ENCODE peak calls at places on chromosome 18, in five cellular contexts. One of them, this sample, is unnamed.

GRCh38 chr18:72727038-72727690 is 140.6 kb downstream of the NETO1 start:
- DNase-seq in tibial nerve: no peak
- DNase-seq in body of pancreas: no peak
- DNase-seq in SJSA1: no peak
- DNase-seq in CD4-positive, CD25-positive, alpha-beta regulatory T cell: no peak
- DNase-seq in this sample: no peak

GRCh38 chr18:48886520-48887293 is 64.1 kb downstream of the SMAD7 start:
- DNase-seq in tibial nerve: no peak
- DNase-seq in body of pancreas: no peak
- DNase-seq in SJSA1: no peak
- DNase-seq in CD4-positive, CD25-positive, alpha-beta regulatory T cell: no peak
- DNase-seq in this sample: no peak

GRCh38 chr18:48707636-48708296 is 168.9 kb downstream of the CTIF start:
- DNase-seq in tibial nerve: no peak
- DNase-seq in body of pancreas: no peak
- DNase-seq in SJSA1: no peak
- DNase-seq in CD4-positive, CD25-positive, alpha-beta regulatory T cell: no peak
- DNase-seq in this sample: no peak

GRCh38 chr18:33664528-33664927 is 86.5 kb downstream of the ASXL3 start:
- DNase-seq in tibial nerve: no peak
- DNase-seq in body of pancreas: no peak
- DNase-seq in SJSA1: no peak
- DNase-seq in CD4-positive, CD25-positive, alpha-beta regulatory T cell: no peak
- DNase-seq in this sample: no peak

GRCh38 chr18:63000839-63001238 is 285.5 kb downstream of the PHLPP1 start:
- DNase-seq in tibial nerve: no peak
- DNase-seq in body of pancreas: no peak
- DNase-seq in SJSA1: no peak
- DNase-seq in CD4-positive, CD25-positive, alpha-beta regulatory T cell: no peak
- DNase-seq in this sample: no peak

GRCh38 chr18:44452346-44452745 is 228.3 kb upstream of the SETBP1 start:
- DNase-seq in tibial nerve: no peak
- DNase-seq in body of pancreas: no peak
- DNase-seq in SJSA1: no peak
- DNase-seq in CD4-positive, CD25-positive, alpha-beta regulatory T cell: no peak
- DNase-seq in this sample: no peak

GRCh38 chr18:48100712-48101165 is 170.3 kb upstream of the SMAD2 start:
- DNase-seq in tibial nerve: no peak
- DNase-seq in body of pancreas: no peak
- DNase-seq in SJSA1: no peak
- DNase-seq in CD4-positive, CD25-positive, alpha-beta regulatory T cell: no peak
- DNase-seq in this sample: no peak

GRCh38 chr18:52694804-52695203 is 354.8 kb downstream of the DCC start:
- DNase-seq in tibial nerve: no peak
- DNase-seq in body of pancreas: no peak
- DNase-seq in SJSA1: no peak
- DNase-seq in CD4-positive, CD25-positive, alpha-beta regulatory T cell: no peak
- DNase-seq in this sample: no peak

GRCh38 chr18:5879479-5879882 is 15.8 kb downstream of the TMEM200C start:
- DNase-seq in tibial nerve: no peak
- DNase-seq in body of pancreas: no peak
- DNase-seq in SJSA1: peak; percentile 40
- DNase-seq in CD4-positive, CD25-positive, alpha-beta regulatory T cell: no peak
- DNase-seq in this sample: no peak

GRCh38 chr18:13641551-13642439 is 84.6 kb downstream of the FAM210A start:
- DNase-seq in tibial nerve: no peak
- DNase-seq in body of pancreas: no peak
- DNase-seq in SJSA1: no peak
- DNase-seq in CD4-positive, CD25-positive, alpha-beta regulatory T cell: no peak
- DNase-seq in this sample: no peak

GRCh38 chr18:66344227-66344626 is 259.7 kb downstream of the CDH19 start:
- DNase-seq in tibial nerve: no peak
- DNase-seq in body of pancreas: no peak
- DNase-seq in SJSA1: no peak
- DNase-seq in CD4-positive, CD25-positive, alpha-beta regulatory T cell: no peak
- DNase-seq in this sample: no peak

GRCh38 chr18:45719106-45719505 is 4.9 kb upstream of the SLC14A1 start:
- DNase-seq in tibial nerve: no peak
- DNase-seq in body of pancreas: no peak
- DNase-seq in SJSA1: no peak
- DNase-seq in CD4-positive, CD25-positive, alpha-beta regulatory T cell: no peak
- DNase-seq in this sample: no peak

GRCh38 chr18:67478249-67478648 is 38.3 kb downstream of the DSEL start:
- DNase-seq in tibial nerve: no peak
- DNase-seq in body of pancreas: no peak
- DNase-seq in SJSA1: no peak
- DNase-seq in CD4-positive, CD25-positive, alpha-beta regulatory T cell: no peak
- DNase-seq in this sample: no peak

GRCh38 chr18:79780547-79780946 is 17.2 kb upstream of the KCNG2 start:
- DNase-seq in tibial nerve: no peak
- DNase-seq in body of pancreas: no peak
- DNase-seq in SJSA1: no peak
- DNase-seq in CD4-positive, CD25-positive, alpha-beta regulatory T cell: no peak
- DNase-seq in this sample: no peak

GRCh38 chr18:53131001-53131400 is 791.0 kb downstream of the DCC start:
- DNase-seq in tibial nerve: no peak
- DNase-seq in body of pancreas: no peak
- DNase-seq in SJSA1: no peak
- DNase-seq in CD4-positive, CD25-positive, alpha-beta regulatory T cell: no peak
- DNase-seq in this sample: no peak

GRCh38 chr18:40159141-40160017 is 1795.7 kb upstream of the PIK3C3 start:
- DNase-seq in tibial nerve: no peak
- DNase-seq in body of pancreas: no peak
- DNase-seq in SJSA1: no peak
- DNase-seq in CD4-positive, CD25-positive, alpha-beta regulatory T cell: no peak
- DNase-seq in this sample: no peak

GRCh38 chr18:11862468-11863137 is 11.4 kb downstream of the CHMP1B start:
- DNase-seq in tibial nerve: no peak
- DNase-seq in body of pancreas: no peak
- DNase-seq in SJSA1: no peak
- DNase-seq in CD4-positive, CD25-positive, alpha-beta regulatory T cell: no peak
- DNase-seq in this sample: no peak

GRCh38 chr18:10015941-10016819 is 102.4 kb downstream of the VAPA start:
- DNase-seq in tibial nerve: peak; percentile 30
- DNase-seq in body of pancreas: no peak
- DNase-seq in SJSA1: peak; percentile 72
- DNase-seq in CD4-positive, CD25-positive, alpha-beta regulatory T cell: no peak
- DNase-seq in this sample: no peak

GRCh38 chr18:9952633-9953416 is 39.0 kb downstream of the VAPA start:
- DNase-seq in tibial nerve: no peak
- DNase-seq in body of pancreas: no peak
- DNase-seq in SJSA1: no peak
- DNase-seq in CD4-positive, CD25-positive, alpha-beta regulatory T cell: no peak
- DNase-seq in this sample: no peak

GRCh38 chr18:59777636-59778035 is 80.4 kb upstream of the CCBE1 start:
- DNase-seq in tibial nerve: no peak
- DNase-seq in body of pancreas: no peak
- DNase-seq in SJSA1: no peak
- DNase-seq in CD4-positive, CD25-positive, alpha-beta regulatory T cell: no peak
- DNase-seq in this sample: no peak

GRCh38 chr18:449374-449773 is 51.1 kb downstream of the COLEC12 start:
- DNase-seq in tibial nerve: no peak
- DNase-seq in body of pancreas: peak; percentile 87
- DNase-seq in SJSA1: peak; percentile 49
- DNase-seq in CD4-positive, CD25-positive, alpha-beta regulatory T cell: no peak
- DNase-seq in this sample: no peak

GRCh38 chr18:79572093-79572780 is 107.4 kb upstream of the CTDP1 start:
- DNase-seq in tibial nerve: no peak
- DNase-seq in body of pancreas: peak; percentile 5
- DNase-seq in SJSA1: no peak
- DNase-seq in CD4-positive, CD25-positive, alpha-beta regulatory T cell: no peak
- DNase-seq in this sample: no peak

GRCh38 chr18:25587545-25587944 is 235.6 kb upstream of the ZNF521 start:
- DNase-seq in tibial nerve: no peak
- DNase-seq in body of pancreas: no peak
- DNase-seq in SJSA1: no peak
- DNase-seq in CD4-positive, CD25-positive, alpha-beta regulatory T cell: no peak
- DNase-seq in this sample: no peak

GRCh38 chr18:12990128-12990485 is 1.1 kb upstream of the CEP192 start:
- DNase-seq in tibial nerve: no peak
- DNase-seq in body of pancreas: no peak
- DNase-seq in SJSA1: peak; percentile 6
- DNase-seq in CD4-positive, CD25-positive, alpha-beta regulatory T cell: no peak
- DNase-seq in this sample: no peak

GRCh38 chr18:68221116-68221724 is 493.7 kb downstream of the TMX3 start:
- DNase-seq in tibial nerve: no peak
- DNase-seq in body of pancreas: no peak
- DNase-seq in SJSA1: no peak
- DNase-seq in CD4-positive, CD25-positive, alpha-beta regulatory T cell: no peak
- DNase-seq in this sample: no peak

GRCh38 chr18:67477522-67477921 is 39.0 kb downstream of the DSEL start:
- DNase-seq in tibial nerve: no peak
- DNase-seq in body of pancreas: no peak
- DNase-seq in SJSA1: no peak
- DNase-seq in CD4-positive, CD25-positive, alpha-beta regulatory T cell: no peak
- DNase-seq in this sample: no peak

GRCh38 chr18:23494992-23495391 is 8.3 kb upstream of the RMC1 start:
- DNase-seq in tibial nerve: no peak
- DNase-seq in body of pancreas: no peak
- DNase-seq in SJSA1: no peak
- DNase-seq in CD4-positive, CD25-positive, alpha-beta regulatory T cell: no peak
- DNase-seq in this sample: no peak

GRCh38 chr18:49023281-49023937 is 72.6 kb upstream of the SMAD7 start:
- DNase-seq in tibial nerve: no peak
- DNase-seq in body of pancreas: no peak
- DNase-seq in SJSA1: no peak
- DNase-seq in CD4-positive, CD25-positive, alpha-beta regulatory T cell: no peak
- DNase-seq in this sample: no peak

GRCh38 chr18:26036635-26037034 is 53.8 kb downstream of the SS18 start:
- DNase-seq in tibial nerve: no peak
- DNase-seq in body of pancreas: no peak
- DNase-seq in SJSA1: no peak
- DNase-seq in CD4-positive, CD25-positive, alpha-beta regulatory T cell: no peak
- DNase-seq in this sample: no peak

GRCh38 chr18:79685971-79686370 is 6.4 kb downstream of the CTDP1 start:
- DNase-seq in tibial nerve: no peak
- DNase-seq in body of pancreas: no peak
- DNase-seq in SJSA1: no peak
- DNase-seq in CD4-positive, CD25-positive, alpha-beta regulatory T cell: no peak
- DNase-seq in this sample: no peak

GRCh38 chr18:22550861-22551260 is 133.1 kb upstream of the CTAGE1 start:
- DNase-seq in tibial nerve: no peak
- DNase-seq in body of pancreas: no peak
- DNase-seq in SJSA1: peak; percentile 40
- DNase-seq in CD4-positive, CD25-positive, alpha-beta regulatory T cell: no peak
- DNase-seq in this sample: no peak

GRCh38 chr18:41197967-41198366 is 757.1 kb upstream of the PIK3C3 start:
- DNase-seq in tibial nerve: no peak
- DNase-seq in body of pancreas: no peak
- DNase-seq in SJSA1: no peak
- DNase-seq in CD4-positive, CD25-positive, alpha-beta regulatory T cell: no peak
- DNase-seq in this sample: no peak
- H3K9me3 ChIP-seq in tibial nerve: peaks cover 10% of the 10 kb centered on the region
- H3K9me3 ChIP-seq in body of pancreas: no peaks in the 10 kb centered on the region
- H3K9me3 ChIP-seq in SJSA1: no peaks in the 10 kb centered on the region
- H3K9me3 ChIP-seq in CD4-positive, CD25-positive, alpha-beta regulatory T cell: no peaks in the 10 kb centered on the region
- H3K9me3 ChIP-seq in this sample: no peaks in the 10 kb centered on the region

DNA sequence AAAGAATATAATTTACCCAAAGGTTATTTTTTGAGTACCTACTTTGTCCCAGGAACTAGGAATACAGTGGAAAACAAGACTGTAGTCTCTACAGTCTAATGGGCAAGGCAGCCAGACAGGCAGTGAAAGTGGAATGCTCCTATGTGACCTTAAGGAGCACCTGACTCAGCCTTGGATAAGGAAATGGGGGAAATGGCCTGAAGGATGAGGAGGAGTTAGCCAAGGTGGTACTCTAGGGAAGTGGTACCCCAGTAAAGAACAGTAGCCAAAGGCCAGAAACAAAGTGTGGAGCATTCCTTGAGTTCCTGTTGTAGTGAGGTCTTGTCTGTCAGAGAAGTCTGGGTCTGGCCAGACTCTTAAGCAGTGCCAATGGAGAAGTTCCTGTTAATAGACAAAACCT is 6.0 kb downstream of the ZNF397 start:
- DNase-seq in tibial nerve: no peak
- DNase-seq in body of pancreas: no peak
- DNase-seq in SJSA1: no peak
- DNase-seq in CD4-positive, CD25-positive, alpha-beta regulatory T cell: no peak
- DNase-seq in this sample: no peak
- H3K9me3 ChIP-seq in tibial nerve: peaks cover 3% of the 10 kb centered on the region
- H3K9me3 ChIP-seq in body of pancreas: no peaks in the 10 kb centered on the region
- H3K9me3 ChIP-seq in SJSA1: peaks cover 6% of the 10 kb centered on the region
- H3K9me3 ChIP-seq in CD4-positive, CD25-positive, alpha-beta regulatory T cell: peaks cover 12% of the 10 kb centered on the region
- H3K9me3 ChIP-seq in this sample: no peaks in the 10 kb centered on the region

DNA sequence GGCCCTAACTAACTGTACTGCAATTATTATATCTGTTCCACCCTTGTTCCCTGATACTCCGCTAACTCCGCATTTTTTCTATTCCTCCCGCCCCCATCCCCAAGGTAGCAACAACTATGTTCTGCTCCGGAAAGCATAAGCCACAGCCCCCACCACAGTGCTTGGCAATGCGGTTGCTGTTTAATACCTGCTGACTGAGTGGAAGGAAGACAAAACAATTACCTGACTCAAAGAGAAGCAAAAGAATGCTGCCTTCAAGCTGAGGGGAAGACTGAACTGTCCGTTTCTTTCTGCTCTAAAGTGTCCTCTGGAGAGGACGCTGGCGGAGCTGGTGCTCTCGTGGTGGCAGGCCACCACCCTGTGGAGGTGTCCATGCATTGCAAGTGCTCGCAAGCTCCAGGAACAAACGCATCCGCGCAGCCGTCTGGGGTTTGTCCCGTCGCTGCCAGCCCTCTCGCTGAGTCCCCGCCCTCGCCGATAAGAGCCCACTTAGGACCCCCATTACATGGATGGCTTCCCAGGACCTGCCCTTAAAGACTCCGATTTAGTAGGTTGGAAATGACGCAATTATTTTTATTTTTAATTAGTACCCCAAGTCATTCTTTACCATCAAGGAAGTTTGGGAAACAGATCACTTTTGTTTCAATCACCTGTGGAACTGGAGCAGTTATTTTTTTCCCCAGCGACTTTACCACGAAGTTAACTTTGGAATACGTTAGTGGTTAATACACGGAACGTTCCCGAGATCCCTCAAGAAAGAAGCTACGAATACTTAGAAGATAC is 1.6 kb upstream of the MYL12A start:
- DNase-seq in tibial nerve: peak; percentile 82
- DNase-seq in body of pancreas: peak; percentile 92
- DNase-seq in SJSA1: peak; percentile 74
- DNase-seq in CD4-positive, CD25-positive, alpha-beta regulatory T cell: peak; percentile 65
- DNase-seq in this sample: peak; percentile 59
- H3K9me3 ChIP-seq in tibial nerve: no peaks in the 10 kb centered on the region
- H3K9me3 ChIP-seq in body of pancreas: no peaks in the 10 kb centered on the region
- H3K9me3 ChIP-seq in SJSA1: no peaks in the 10 kb centered on the region
- H3K9me3 ChIP-seq in CD4-positive, CD25-positive, alpha-beta regulatory T cell: no peaks in the 10 kb centered on the region
- H3K9me3 ChIP-seq in this sample: no peaks in the 10 kb centered on the region

GRCh38 chr18:56204052-56204451 is 434.3 kb downstream of the TXNL1 start:
- DNase-seq in tibial nerve: no peak
- DNase-seq in body of pancreas: no peak
- DNase-seq in SJSA1: no peak
- DNase-seq in CD4-positive, CD25-positive, alpha-beta regulatory T cell: no peak
- DNase-seq in this sample: no peak

GRCh38 chr18:56199580-56200320 is 438.6 kb downstream of the TXNL1 start:
- DNase-seq in tibial nerve: no peak
- DNase-seq in body of pancreas: no peak
- DNase-seq in SJSA1: no peak
- DNase-seq in CD4-positive, CD25-positive, alpha-beta regulatory T cell: no peak
- DNase-seq in this sample: no peak

GRCh38 chr18:56197460-56197859 is 440.9 kb downstream of the TXNL1 start:
- DNase-seq in tibial nerve: no peak
- DNase-seq in body of pancreas: no peak
- DNase-seq in SJSA1: no peak
- DNase-seq in CD4-positive, CD25-positive, alpha-beta regulatory T cell: no peak
- DNase-seq in this sample: no peak

GRCh38 chr18:56202567-56203136 is 435.7 kb downstream of the TXNL1 start:
- DNase-seq in tibial nerve: no peak
- DNase-seq in body of pancreas: no peak
- DNase-seq in SJSA1: no peak
- DNase-seq in CD4-positive, CD25-positive, alpha-beta regulatory T cell: no peak
- DNase-seq in this sample: no peak

GRCh38 chr18:56200381-56200831 is 438.0 kb downstream of the TXNL1 start:
- DNase-seq in tibial nerve: no peak
- DNase-seq in body of pancreas: no peak
- DNase-seq in SJSA1: peak; percentile 92
- DNase-seq in CD4-positive, CD25-positive, alpha-beta regulatory T cell: no peak
- DNase-seq in this sample: no peak
- H3K9me3 ChIP-seq in tibial nerve: peaks cover 16% of the 10 kb centered on the region
- H3K9me3 ChIP-seq in body of pancreas: no peaks in the 10 kb centered on the region
- H3K9me3 ChIP-seq in SJSA1: no peaks in the 10 kb centered on the region
- H3K9me3 ChIP-seq in CD4-positive, CD25-positive, alpha-beta regulatory T cell: no peaks in the 10 kb centered on the region
- H3K9me3 ChIP-seq in this sample: no peaks in the 10 kb centered on the region